ENCODE peak calls at places on chromosomes 1 and 21, in five cellular contexts. One of them, this sample, is unnamed.

GRCh38 chr1:13860023-13860422 is 160.0 kb downstream of the PRDM2 start:
- DNase-seq in tibial nerve: no peak
- DNase-seq in dorsolateral prefrontal cortex: no peak
- DNase-seq in brain microvascular endothelial cell: no peak
- DNase-seq in esophagus squamous epithelium: no peak
- DNase-seq in this sample: no peak

GRCh38 chr1:203512830-203513578 is 19.1 kb downstream of the OPTC start:
- DNase-seq in dorsolateral prefrontal cortex: no peak
- DNase-seq in brain microvascular endothelial cell: peak
- DNase-seq in esophagus squamous epithelium: no peak
- DNase-seq in tibial nerve: peak
- DNase-seq in this sample: peak

GRCh38 chr1:150309758-150310495 is 11.4 kb upstream of the PRPF3 start:
- DNase-seq in brain microvascular endothelial cell: no peak
- DNase-seq in dorsolateral prefrontal cortex: no peak
- DNase-seq in tibial nerve: no peak
- DNase-seq in esophagus squamous epithelium: no peak
- DNase-seq in this sample: no peak

GRCh38 chr1:23908453-23909341 is 4.5 kb downstream of the CNR2 start:
- DNase-seq in tibial nerve: no peak
- DNase-seq in brain microvascular endothelial cell: no peak
- DNase-seq in esophagus squamous epithelium: no peak
- DNase-seq in dorsolateral prefrontal cortex: no peak
- DNase-seq in this sample: no peak

GRCh38 chr1:107430540-107431228 is 289.8 kb downstream of the NTNG1 start:
- DNase-seq in dorsolateral prefrontal cortex: peak
- DNase-seq in tibial nerve: peak
- DNase-seq in brain microvascular endothelial cell: peak
- DNase-seq in esophagus squamous epithelium: no peak
- DNase-seq in this sample: no peak

GRCh38 chr1:19124273-19124672 is 85.8 kb downstream of the UBR4 start:
- DNase-seq in esophagus squamous epithelium: no peak
- DNase-seq in tibial nerve: no peak
- DNase-seq in brain microvascular endothelial cell: no peak
- DNase-seq in dorsolateral prefrontal cortex: no peak
- DNase-seq in this sample: no peak

GRCh38 chr21:42009018-42009830 is 936 bp downstream of the ZBTB21 start:
- DNase-seq in esophagus squamous epithelium: no peak
- DNase-seq in tibial nerve: peak
- DNase-seq in dorsolateral prefrontal cortex: no peak
- DNase-seq in brain microvascular endothelial cell: peak
- DNase-seq in this sample: no peak

GRCh38 chr1:166675213-166675612 is 164.1 kb upstream of the POGK start:
- DNase-seq in dorsolateral prefrontal cortex: no peak
- DNase-seq in tibial nerve: no peak
- DNase-seq in esophagus squamous epithelium: no peak
- DNase-seq in brain microvascular endothelial cell: no peak
- DNase-seq in this sample: no peak

GRCh38 chr21:45322231-45322959 is 34.7 kb upstream of the POFUT2 start:
- DNase-seq in esophagus squamous epithelium: no peak
- DNase-seq in tibial nerve: no peak
- DNase-seq in dorsolateral prefrontal cortex: no peak
- DNase-seq in brain microvascular endothelial cell: no peak
- DNase-seq in this sample: no peak

GRCh38 chr21:15059397-15059796 is 5.4 kb downstream of the NRIP1 start:
- DNase-seq in brain microvascular endothelial cell: no peak
- DNase-seq in tibial nerve: no peak
- DNase-seq in esophagus squamous epithelium: no peak
- DNase-seq in dorsolateral prefrontal cortex: no peak
- DNase-seq in this sample: no peak

GRCh38 chr1:166165661-166166399 is 971 bp downstream of the FAM78B start:
- DNase-seq in esophagus squamous epithelium: no peak
- DNase-seq in tibial nerve: peak
- DNase-seq in brain microvascular endothelial cell: no peak
- DNase-seq in dorsolateral prefrontal cortex: no peak
- DNase-seq in this sample: no peak

GRCh38 chr1:150225546-150225945 is 10.4 kb downstream of the ANP32E start:
- DNase-seq in brain microvascular endothelial cell: no peak
- DNase-seq in esophagus squamous epithelium: no peak
- DNase-seq in tibial nerve: no peak
- DNase-seq in dorsolateral prefrontal cortex: no peak
- DNase-seq in this sample: no peak

GRCh38 chr1:71660417-71660816 is 579.6 kb upstream of the ZRANB2 start:
- DNase-seq in dorsolateral prefrontal cortex: no peak
- DNase-seq in tibial nerve: no peak
- DNase-seq in esophagus squamous epithelium: no peak
- DNase-seq in brain microvascular endothelial cell: no peak
- DNase-seq in this sample: no peak

GRCh38 chr1:200670215-200671118 is 760 bp upstream of the DDX59 start:
- DNase-seq in dorsolateral prefrontal cortex: peak
- DNase-seq in esophagus squamous epithelium: no peak
- DNase-seq in tibial nerve: peak
- DNase-seq in brain microvascular endothelial cell: no peak
- DNase-seq in this sample: peak

GRCh38 chr1:58722414-58722813 is 22.6 kb upstream of the MYSM1 start:
- DNase-seq in dorsolateral prefrontal cortex: no peak
- DNase-seq in tibial nerve: no peak
- DNase-seq in brain microvascular endothelial cell: no peak
- DNase-seq in esophagus squamous epithelium: no peak
- DNase-seq in this sample: no peak

GRCh38 chr1:62024690-62025089 is 170.0 kb upstream of the L1TD1 start:
- DNase-seq in tibial nerve: no peak
- DNase-seq in dorsolateral prefrontal cortex: no peak
- DNase-seq in esophagus squamous epithelium: no peak
- DNase-seq in brain microvascular endothelial cell: no peak
- DNase-seq in this sample: no peak

GRCh38 chr1:154595621-154596020 is 12.4 kb downstream of the ADAR start:
- DNase-seq in tibial nerve: no peak
- DNase-seq in esophagus squamous epithelium: no peak
- DNase-seq in dorsolateral prefrontal cortex: no peak
- DNase-seq in brain microvascular endothelial cell: no peak
- DNase-seq in this sample: no peak

GRCh38 chr1:241343956-241344355 is 13.0 kb downstream of the RGS7 start:
- DNase-seq in esophagus squamous epithelium: no peak
- DNase-seq in dorsolateral prefrontal cortex: no peak
- DNase-seq in brain microvascular endothelial cell: no peak
- DNase-seq in tibial nerve: no peak
- DNase-seq in this sample: no peak

GRCh38 chr1:170664828-170665617 is 1.1 kb downstream of the PRRX1 start:
- DNase-seq in dorsolateral prefrontal cortex: no peak
- DNase-seq in brain microvascular endothelial cell: peak
- DNase-seq in tibial nerve: no peak
- DNase-seq in esophagus squamous epithelium: no peak
- DNase-seq in this sample: no peak

GRCh38 chr1:29812397-29813135 is 576.2 kb downstream of the PTPRU start:
- DNase-seq in dorsolateral prefrontal cortex: no peak
- DNase-seq in tibial nerve: no peak
- DNase-seq in esophagus squamous epithelium: no peak
- DNase-seq in brain microvascular endothelial cell: no peak
- DNase-seq in this sample: no peak

GRCh38 chr1:207810173-207810572 is 58.3 kb downstream of the CD46 start:
- DNase-seq in tibial nerve: peak
- DNase-seq in esophagus squamous epithelium: no peak
- DNase-seq in brain microvascular endothelial cell: peak
- DNase-seq in dorsolateral prefrontal cortex: no peak
- DNase-seq in this sample: no peak

GRCh38 chr1:206864939-206865671 is at the start of gene IL20:
- DNase-seq in brain microvascular endothelial cell: peak
- DNase-seq in esophagus squamous epithelium: peak
- DNase-seq in tibial nerve: peak
- DNase-seq in dorsolateral prefrontal cortex: peak
- DNase-seq in this sample: peak

GRCh38 chr1:31732343-31732742 is 28.5 kb upstream of the COL16A1 start:
- DNase-seq in esophagus squamous epithelium: no peak
- DNase-seq in brain microvascular endothelial cell: no peak
- DNase-seq in tibial nerve: no peak
- DNase-seq in dorsolateral prefrontal cortex: no peak
- DNase-seq in this sample: no peak

GRCh38 chr1:5415621-5416020 is 576.6 kb downstream of the NPHP4 start:
- DNase-seq in brain microvascular endothelial cell: no peak
- DNase-seq in tibial nerve: no peak
- DNase-seq in esophagus squamous epithelium: no peak
- DNase-seq in dorsolateral prefrontal cortex: no peak
- DNase-seq in this sample: no peak

GRCh38 chr1:182003953-182004586 is 57.4 kb downstream of the ZNF648 start:
- DNase-seq in esophagus squamous epithelium: no peak
- DNase-seq in tibial nerve: no peak
- DNase-seq in brain microvascular endothelial cell: no peak
- DNase-seq in dorsolateral prefrontal cortex: no peak
- DNase-seq in this sample: no peak

GRCh38 chr21:44971672-44971995 is 31.8 kb downstream of the SLX9 start:
- DNase-seq in brain microvascular endothelial cell: no peak
- DNase-seq in tibial nerve: no peak
- DNase-seq in esophagus squamous epithelium: no peak
- DNase-seq in dorsolateral prefrontal cortex: no peak
- DNase-seq in this sample: no peak

GRCh38 chr1:201614262-201615015 is 75.5 kb downstream of the NAV1 start:
- DNase-seq in tibial nerve: no peak
- DNase-seq in dorsolateral prefrontal cortex: no peak
- DNase-seq in esophagus squamous epithelium: no peak
- DNase-seq in brain microvascular endothelial cell: no peak
- DNase-seq in this sample: no peak

GRCh38 chr1:231800071-231800470 is 173.5 kb downstream of the DISC1 start:
- DNase-seq in dorsolateral prefrontal cortex: no peak
- DNase-seq in esophagus squamous epithelium: no peak
- DNase-seq in brain microvascular endothelial cell: peak
- DNase-seq in tibial nerve: no peak
- DNase-seq in this sample: no peak

GRCh38 chr21:29148535-29148934 is 18.1 kb downstream of the MAP3K7CL start:
- DNase-seq in tibial nerve: no peak
- DNase-seq in brain microvascular endothelial cell: no peak
- DNase-seq in esophagus squamous epithelium: no peak
- DNase-seq in dorsolateral prefrontal cortex: no peak
- DNase-seq in this sample: peak

DNA sequence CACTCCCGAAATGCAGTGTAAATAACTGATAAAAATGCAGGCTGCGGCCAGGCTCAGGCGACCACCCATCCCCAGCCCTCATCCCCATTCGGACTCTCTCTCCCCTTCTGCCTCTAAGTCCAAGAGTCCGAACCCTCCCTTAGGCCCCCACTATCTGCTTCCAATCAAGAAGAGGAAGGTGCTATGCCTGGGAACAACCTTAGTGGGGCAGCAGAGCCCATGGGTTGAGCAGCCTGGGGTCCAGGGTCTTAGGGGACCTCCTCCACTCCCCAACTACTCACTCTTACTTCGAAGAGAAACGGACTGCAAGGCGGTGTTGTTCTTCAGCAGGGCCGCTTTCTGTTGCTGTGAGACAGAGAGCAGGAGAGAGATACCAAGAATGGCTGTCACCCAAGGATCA is 12.2 kb downstream of the ARHGEF2 start:
- DNase-seq in esophagus squamous epithelium: no peak
- DNase-seq in brain microvascular endothelial cell: no peak
- DNase-seq in dorsolateral prefrontal cortex: no peak
- DNase-seq in tibial nerve: no peak
- DNase-seq in this sample: no peak
- TF ChIP-seq CTCF in esophagus squamous epithelium: no peak
- TF ChIP-seq CTCF in brain microvascular endothelial cell: peak
- TF ChIP-seq CTCF in dorsolateral prefrontal cortex: peak
- TF ChIP-seq CTCF in tibial nerve: no peak
- TF ChIP-seq CTCF in this sample: no peak

DNA sequence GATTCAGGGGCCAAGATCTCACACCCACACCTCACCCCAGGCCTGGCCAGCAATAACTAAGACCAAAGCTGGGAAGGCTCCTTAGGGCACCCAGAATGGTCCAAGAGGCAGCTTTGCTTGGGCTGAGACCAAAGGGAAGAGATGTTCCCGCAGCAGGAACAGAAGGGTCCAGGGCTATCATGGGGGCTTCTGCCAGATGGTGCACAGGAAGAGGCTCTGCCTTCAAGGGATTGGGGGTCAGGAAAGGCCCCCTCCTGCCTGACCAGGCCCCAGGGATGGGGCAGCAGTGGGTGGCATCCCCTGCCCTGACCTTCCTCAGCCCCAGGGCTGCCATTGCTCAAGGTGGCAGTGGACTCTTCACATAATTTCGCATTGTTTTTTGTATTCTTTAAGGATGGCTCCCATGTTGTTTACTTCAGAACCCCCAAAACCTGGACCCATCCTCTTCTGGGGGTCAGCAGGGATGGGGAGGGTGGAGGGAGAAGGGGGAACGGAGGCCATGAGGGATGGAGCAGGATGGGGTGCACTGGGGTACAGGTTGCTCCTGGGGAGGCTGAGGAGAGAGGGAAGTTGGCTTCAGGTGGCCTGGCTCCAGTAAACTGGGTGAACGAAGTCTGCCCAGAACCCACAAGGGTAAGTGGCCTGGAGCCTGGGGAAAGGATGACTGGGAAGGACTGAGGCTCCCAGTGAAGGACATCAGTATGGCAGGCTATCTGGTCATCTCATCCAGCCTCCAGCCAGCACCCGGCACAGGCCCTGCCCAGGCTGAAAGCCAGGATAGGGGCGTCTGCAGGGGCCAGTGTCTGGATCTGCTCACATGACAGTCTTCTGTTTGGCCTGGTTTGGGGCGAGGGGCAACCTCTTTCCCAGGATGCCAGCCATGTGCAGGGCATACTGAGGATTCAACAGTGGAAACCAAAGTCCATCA is 2.6 kb upstream of the NADK start:
- DNase-seq in esophagus squamous epithelium: no peak
- DNase-seq in dorsolateral prefrontal cortex: no peak
- DNase-seq in tibial nerve: no peak
- DNase-seq in brain microvascular endothelial cell: no peak
- DNase-seq in this sample: no peak
- H3K4me3 ChIP-seq in esophagus squamous epithelium: no peak
- H3K4me3 ChIP-seq in dorsolateral prefrontal cortex: no peak
- H3K4me3 ChIP-seq in tibial nerve: no peak
- H3K4me3 ChIP-seq in brain microvascular endothelial cell: no peak
- H3K4me3 ChIP-seq in this sample: no peak

GRCh38 chr1:43042773-43043470 is 84.3 kb upstream of the SLC2A1 start:
- DNase-seq in esophagus squamous epithelium: no peak
- DNase-seq in brain microvascular endothelial cell: no peak
- DNase-seq in dorsolateral prefrontal cortex: no peak
- DNase-seq in tibial nerve: no peak
- DNase-seq in this sample: no peak
- TF ChIP-seq CTCF in esophagus squamous epithelium: no peak
- TF ChIP-seq CTCF in brain microvascular endothelial cell: no peak
- TF ChIP-seq CTCF in dorsolateral prefrontal cortex: no peak
- TF ChIP-seq CTCF in tibial nerve: no peak
- TF ChIP-seq CTCF in this sample: no peak

DNA sequence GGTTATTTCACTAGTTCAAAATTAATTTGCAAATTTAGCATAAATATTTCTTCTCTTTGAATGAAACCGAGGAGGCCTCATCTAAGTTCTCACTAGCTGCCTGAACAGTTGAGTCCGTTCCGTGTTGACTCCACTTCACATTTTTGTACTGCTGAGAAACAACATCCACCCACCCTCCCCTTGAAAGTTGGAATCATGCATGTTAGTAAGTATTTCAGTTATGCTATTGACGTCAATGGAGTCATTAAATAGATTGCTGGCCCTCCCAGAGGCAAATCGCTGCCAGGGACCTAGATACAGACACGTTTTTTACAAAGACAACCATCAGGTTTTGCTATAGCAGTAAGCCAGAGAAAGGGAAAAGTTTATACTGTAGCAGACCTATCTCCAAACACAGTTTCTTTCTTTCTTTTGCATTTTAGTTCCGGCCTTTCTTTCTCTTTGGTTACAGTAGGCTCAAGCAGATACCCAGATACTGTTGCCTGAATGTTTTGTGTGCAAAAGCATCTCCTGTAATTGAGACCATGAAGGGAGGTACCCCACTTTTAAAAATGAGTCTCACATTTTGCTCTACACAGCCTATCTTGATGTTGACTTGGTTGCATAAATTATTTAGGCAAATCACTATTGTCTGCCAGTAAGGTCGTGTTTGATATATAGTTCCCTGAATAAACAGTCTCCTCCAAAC is 262.6 kb upstream of the SGIP1 start:
- DNase-seq in brain microvascular endothelial cell: peak
- DNase-seq in esophagus squamous epithelium: no peak
- DNase-seq in dorsolateral prefrontal cortex: peak
- DNase-seq in tibial nerve: peak
- DNase-seq in this sample: peak
- H3K4me3 ChIP-seq in brain microvascular endothelial cell: no peak
- H3K4me3 ChIP-seq in esophagus squamous epithelium: peak
- H3K4me3 ChIP-seq in dorsolateral prefrontal cortex: peak
- H3K4me3 ChIP-seq in tibial nerve: no peak
- H3K4me3 ChIP-seq in this sample: peak

This sample was measured in AG04449.